ENCODE peak calls at places on chromosome 13, in six cellular contexts. W, C, M, R, B and X are unnamed samples. For H3K79me1, the result is how much of the 10 kb centered on the place peaks cover.

GRCh38 chr13:74301200-74302063 is 167.2 kb upstream of the KLF12 start:
- DNase-seq in W (peak), C (peak), M (no peak), R (no peak), B (no peak), X (peak)

GRCh38 chr13:27678306-27679040 is 56.8 kb downstream of the POLR1D start:
- DNase-seq in W (peak), C (no peak), M (peak), R (no peak), B (no peak), X (peak)

GRCh38 chr13:42696191-42696590 is 85.2 kb upstream of the FAM216B start:
- DNase-seq in W (peak), C (no peak), M (no peak), R (no peak), B (peak), X (peak)

GRCh38 chr13:32650705-32651311 is 64.6 kb downstream of the PDS5B start:
- DNase-seq in W (peak), C (peak), M (peak), R (peak), B (peak), X (peak)

GRCh38 chr13:21610687-21611086 is 6.7 kb upstream of the MICU2 start:
- DNase-seq in W (no peak), C (no peak), M (no peak), R (no peak), B (no peak), X (no peak)

GRCh38 chr13:110228936-110229904 is 77.7 kb downstream of the COL4A1 start:
- DNase-seq in W (no peak), C (no peak), M (no peak), R (no peak), B (peak), X (peak)

GRCh38 chr13:44971656-44972595 is 17.3 kb downstream of the NUFIP1 start:
- DNase-seq in W (peak), C (no peak), M (no peak), R (no peak), B (no peak), X (no peak)

GRCh38 chr13:73542446-73542845 is 483.6 kb downstream of the KLF5 start:
- DNase-seq in W (no peak), C (no peak), M (no peak), R (no peak), B (no peak), X (no peak)

GRCh38 chr13:48318014-48318713 is 14.6 kb downstream of the RB1 start:
- DNase-seq in W (no peak), C (no peak), M (no peak), R (no peak), B (no peak), X (peak)

GRCh38 chr13:74047925-74048324 is 86.3 kb downstream of the KLF12 start:
- DNase-seq in W (no peak), C (no peak), M (no peak), R (no peak), B (peak), X (no peak)

GRCh38 chr13:79794936-79795335 is 314.0 kb downstream of the NDFIP2 start:
- DNase-seq in W (no peak), C (no peak), M (no peak), R (no peak), B (no peak), X (no peak)

GRCh38 chr13:23725922-23726321 is 155.7 kb downstream of the TNFRSF19 start:
- DNase-seq in W (no peak), C (no peak), M (no peak), R (no peak), B (no peak), X (no peak)

DNA sequence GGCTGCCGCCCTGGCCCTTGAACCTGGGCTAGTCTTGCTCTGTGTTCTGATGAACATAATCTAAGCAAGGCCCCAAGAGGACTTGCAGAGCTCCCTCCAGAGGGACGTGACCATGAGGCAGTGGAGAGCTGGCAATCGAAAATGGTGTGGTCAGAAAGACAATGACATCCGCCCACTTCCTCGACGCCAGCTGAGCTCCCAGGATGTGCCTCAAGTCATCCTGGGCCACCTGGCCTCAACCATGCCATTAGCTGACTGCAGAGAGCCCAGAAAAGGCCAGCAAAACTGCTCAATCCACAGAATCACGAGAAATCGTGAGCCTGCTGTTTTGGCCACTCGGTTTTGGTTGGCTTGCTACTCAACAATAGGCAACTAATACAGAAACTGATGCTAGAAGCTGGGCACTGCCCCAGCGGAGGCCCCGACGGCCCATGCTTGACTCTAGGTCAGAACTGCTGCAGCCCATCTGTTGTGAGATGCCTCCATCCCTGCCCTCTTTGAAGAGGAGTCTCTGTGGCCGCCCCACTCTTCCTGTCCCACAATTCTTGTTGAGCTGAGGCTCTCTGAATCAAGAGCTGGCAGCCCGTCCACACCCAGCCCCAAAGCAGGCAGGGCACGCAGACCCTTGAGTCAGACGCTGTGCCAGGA is 53.3 kb downstream of the STK24 start:
- DNase-seq in W (no peak), C (no peak), M (no peak), R (no peak), B (no peak), X (no peak)
- H3K79me1 ChIP-seq in W (half or more), C (half or more), M (under half), R (under half), B (half or more), X (under half)

GRCh38 chr13:98521461-98521860 is 55.4 kb downstream of the STK24 start:
- DNase-seq in W (no peak), C (no peak), M (no peak), R (no peak), B (no peak), X (no peak)

GRCh38 chr13:98519976-98520375 is 56.9 kb downstream of the STK24 start:
- DNase-seq in W (no peak), C (no peak), M (no peak), R (no peak), B (no peak), X (no peak)

GRCh38 chr13:98520674-98521449 is 56.0 kb downstream of the STK24 start:
- DNase-seq in W (no peak), C (no peak), M (no peak), R (no peak), B (no peak), X (no peak)

GRCh38 chr13:98524391-98524790 is 52.5 kb downstream of the STK24 start:
- DNase-seq in W (no peak), C (no peak), M (no peak), R (no peak), B (no peak), X (no peak)

GRCh38 chr13:98521876-98522275 is 55.0 kb downstream of the STK24 start:
- DNase-seq in W (no peak), C (peak), M (no peak), R (no peak), B (no peak), X (no peak)
- H3K79me1 ChIP-seq in W (half or more), C (under half), M (under half), R (under half), B (under half), X (under half)

DNA sequence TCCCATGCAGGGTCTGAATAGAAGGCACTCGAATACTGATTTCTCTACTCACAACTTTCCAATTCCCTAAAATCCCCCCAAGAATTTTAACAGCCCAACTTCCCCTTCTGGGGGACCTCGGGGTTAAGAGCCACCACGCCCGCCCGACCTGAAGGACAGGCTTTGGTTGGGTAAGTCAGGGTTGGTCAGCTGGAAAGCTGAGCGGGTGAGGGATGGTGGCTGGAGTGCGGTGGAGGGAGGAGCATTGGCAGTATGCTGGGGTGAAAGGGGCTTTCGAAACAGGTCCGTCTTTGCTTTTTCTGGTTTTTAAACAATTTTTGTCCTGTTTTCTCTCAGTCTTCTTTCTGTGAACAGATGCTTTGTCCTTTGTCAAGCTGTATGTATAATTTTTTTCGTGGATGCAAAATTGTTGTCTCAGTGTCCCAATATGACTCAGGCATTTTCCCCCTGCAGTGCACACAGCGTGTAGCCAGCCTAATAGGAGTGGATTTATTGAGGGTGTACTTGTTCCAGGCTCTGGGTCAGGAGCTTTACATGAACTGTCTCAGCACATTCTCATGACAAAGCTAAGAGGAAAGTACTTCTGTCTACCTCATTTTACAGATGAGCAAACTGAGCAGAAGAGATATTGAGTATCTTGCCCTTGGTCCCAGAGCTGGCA is 50.9 kb downstream of the STK24 start:
- DNase-seq in W (no peak), C (no peak), M (no peak), R (no peak), B (no peak), X (no peak)
- H3K79me1 ChIP-seq in W (half or more), C (half or more), M (under half), R (under half), B (half or more), X (under half)

GRCh38 chr13:98529171-98529570 is 47.7 kb downstream of the STK24 start:
- DNase-seq in W (no peak), C (no peak), M (no peak), R (no peak), B (no peak), X (no peak)

GRCh38 chr13:98528663-98529064 is 48.2 kb downstream of the STK24 start:
- DNase-seq in W (peak), C (no peak), M (no peak), R (no peak), B (no peak), X (no peak)

GRCh38 chr13:98530236-98530635 is 46.7 kb downstream of the STK24 start:
- DNase-seq in W (no peak), C (no peak), M (no peak), R (no peak), B (no peak), X (no peak)

DNA sequence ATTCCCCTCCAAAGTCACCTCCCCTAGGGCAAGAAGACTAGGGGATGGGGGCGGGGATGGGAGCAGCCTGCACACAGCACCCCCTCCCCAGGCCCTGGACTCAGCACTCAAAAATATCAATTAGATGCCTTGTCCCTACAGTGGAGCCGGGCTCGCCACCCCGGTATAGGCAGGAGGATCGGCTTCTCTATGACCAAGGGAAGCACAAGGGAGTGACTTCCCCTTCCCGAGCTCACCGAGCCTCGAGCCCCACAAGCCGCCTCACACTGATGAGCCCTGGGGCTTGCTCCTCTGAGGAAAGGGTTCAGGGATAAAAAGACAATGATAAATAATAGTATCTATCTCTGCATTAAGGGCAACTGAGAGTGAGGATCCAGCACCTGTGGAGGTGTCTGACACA is 51.5 kb downstream of the STK24 start:
- DNase-seq in W (no peak), C (peak), M (no peak), R (no peak), B (no peak), X (no peak)
- H3K79me1 ChIP-seq in W (half or more), C (half or more), M (under half), R (under half), B (half or more), X (under half)

DNA sequence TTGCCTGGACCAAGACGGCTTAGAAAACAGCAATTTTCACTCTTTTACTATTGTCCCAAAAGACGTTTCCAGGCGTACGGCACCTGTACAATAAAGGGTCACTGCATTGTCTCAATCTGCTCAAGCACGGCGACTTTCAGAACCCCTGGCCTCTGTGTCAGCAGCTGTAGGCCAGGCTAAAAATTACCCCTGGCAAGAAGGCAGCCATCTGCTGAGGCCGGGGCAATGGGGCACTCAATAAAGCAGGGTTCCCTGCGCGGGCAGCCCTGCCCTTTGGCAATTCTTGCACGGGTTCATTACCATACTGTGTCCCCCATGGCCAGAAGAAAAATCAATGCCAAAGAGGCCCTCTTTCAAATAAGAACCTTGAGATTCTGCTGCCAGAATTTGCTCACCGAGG is 52.1 kb downstream of the STK24 start:
- DNase-seq in W (no peak), C (no peak), M (no peak), R (no peak), B (no peak), X (no peak)
- H3K79me1 ChIP-seq in W (half or more), C (half or more), M (under half), R (under half), B (half or more), X (under half)

DNA sequence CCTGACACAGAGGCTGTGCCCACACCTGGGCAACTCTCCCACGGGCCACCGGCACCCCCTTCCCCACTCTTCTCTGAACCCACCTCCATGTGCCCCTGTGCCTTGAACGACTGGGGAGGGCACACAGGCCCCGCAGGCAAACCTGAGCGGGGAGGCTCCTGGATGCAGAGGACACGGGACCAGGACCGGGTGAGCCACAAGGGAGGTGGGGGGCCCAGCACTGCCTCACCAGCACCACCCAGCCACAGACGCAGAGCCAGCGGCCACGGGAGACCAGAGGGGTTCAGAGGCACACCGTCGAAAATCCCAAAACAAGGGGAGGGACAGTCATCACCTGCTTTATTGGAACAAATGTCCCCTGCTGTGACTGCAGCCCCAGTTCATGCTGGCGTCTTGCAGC is 49.4 kb downstream of the STK24 start:
- DNase-seq in W (no peak), C (no peak), M (no peak), R (no peak), B (no peak), X (no peak)
- H3K79me1 ChIP-seq in W (half or more), C (half or more), M (under half), R (under half), B (half or more), X (under half)

DNA sequence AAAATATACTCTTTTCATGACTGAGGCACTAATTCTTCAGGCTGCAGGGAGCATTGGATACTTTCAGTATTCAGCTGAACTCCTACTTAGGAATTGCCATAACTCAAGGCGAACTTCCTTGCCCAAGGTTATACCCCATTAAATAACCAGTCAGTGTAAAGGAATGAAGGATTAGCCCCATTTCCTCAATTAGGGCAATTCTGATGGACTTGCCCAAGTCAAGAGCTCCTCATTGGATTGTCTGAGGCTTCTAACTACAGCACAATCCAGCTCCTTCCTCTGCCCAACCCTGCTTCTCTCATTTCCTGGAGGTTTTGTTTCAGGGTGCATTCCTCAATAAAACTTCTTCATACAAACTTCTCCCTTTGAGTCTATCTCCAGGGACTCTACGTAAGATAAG is 329.2 kb downstream of the LIG4 start:
- DNase-seq in W (no peak), C (no peak), M (no peak), R (no peak), B (no peak), X (no peak)
- H3K79me1 ChIP-seq in W (under half), C (under half), M (under half), R (under half), B (under half), X (under half)

GRCh38 chr13:69904784-69905183 is 202.8 kb upstream of the ATXN8OS start:
- DNase-seq in W (no peak), C (no peak), M (no peak), R (no peak), B (no peak), X (no peak)

GRCh38 chr13:69903081-69903480 is 204.5 kb upstream of the ATXN8OS start:
- DNase-seq in W (no peak), C (no peak), M (no peak), R (no peak), B (no peak), X (no peak)
- H3K79me1 ChIP-seq in W (under half), C (under half), M (under half), R (under half), B (under half), X (under half)

DNA sequence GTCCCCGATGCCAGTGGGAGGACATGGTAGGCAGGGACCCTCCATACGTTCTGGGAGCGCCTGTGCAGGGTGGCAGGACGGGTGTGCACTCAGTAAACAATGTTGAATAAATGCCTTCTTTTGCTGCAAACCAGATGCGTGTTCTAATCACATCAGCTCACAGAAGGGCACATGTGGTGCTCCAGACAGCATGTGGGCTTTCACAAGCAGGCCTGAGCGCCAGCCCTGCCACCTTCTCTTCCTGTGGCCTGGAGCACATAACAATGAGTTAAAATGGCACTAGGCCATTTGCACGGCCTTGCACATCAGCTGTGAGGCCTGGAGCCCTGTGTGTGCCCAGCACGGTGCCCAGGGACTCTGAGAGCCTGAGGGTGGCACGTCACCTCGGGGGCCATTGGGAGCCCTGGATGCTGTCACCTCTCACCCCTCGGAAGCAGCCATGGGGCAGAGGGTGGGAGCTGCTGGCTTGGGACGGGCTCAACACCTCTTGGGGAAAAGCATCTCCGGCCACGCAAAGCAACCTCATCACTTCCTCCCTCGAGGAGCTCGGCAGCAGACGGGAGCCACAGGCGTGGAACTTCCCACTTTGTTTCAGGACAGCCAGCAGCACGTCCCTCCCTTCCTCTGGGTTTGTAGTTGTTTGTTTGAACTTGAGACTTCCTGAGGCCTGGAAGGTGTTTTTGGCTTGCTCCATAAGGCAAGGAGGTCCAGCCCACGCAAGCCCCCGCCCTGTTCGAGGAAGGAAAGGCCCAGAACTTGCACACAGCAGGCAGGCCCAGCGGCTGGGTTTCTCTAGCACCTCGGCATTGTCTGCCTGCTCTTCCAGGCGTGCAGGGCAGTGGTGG is 9.8 kb downstream of the MCF2L start:
- DNase-seq in W (no peak), C (no peak), M (no peak), R (no peak), B (no peak), X (no peak)
- H3K79me1 ChIP-seq in W (under half), C (under half), M (under half), R (under half), B (under half), X (under half)

GRCh38 chr13:67877031-67877430 is 646.9 kb upstream of the PCDH9 start:
- DNase-seq in W (no peak), C (no peak), M (no peak), R (no peak), B (no peak), X (no peak)
- H3K79me1 ChIP-seq in W (under half), C (under half), M (under half), R (under half), B (under half), X (under half)